ENCODE peak calls at places on chromosome 5, in eight cellular contexts. X is GM12865; G is glutamatergic neuron; J is upper lobe of right lung; S is coronary artery; R is CD4-positive, alpha-beta T cell; Q is AG04450; K is B cell. A is an unnamed sample.

GRCh38 chr5:88785396-88786216 is 97.4 kb downstream of the MEF2C start:
- DNase-seq in X (peak), G (no peak), J (no peak), S (no peak), R (no peak), Q (peak), K (no peak), A (no peak)

GRCh38 chr5:142326480-142326938 is 1.7 kb upstream of the SPRY4 start:
- DNase-seq in X (no peak), G (no peak), J (no peak), S (no peak), R (no peak), Q (no peak), K (no peak), A (no peak)

GRCh38 chr5:57778528-57779175 is 296.0 kb upstream of the ACTBL2 start:
- DNase-seq in X (no peak), G (no peak), J (no peak), S (no peak), R (no peak), Q (no peak), K (no peak), A (no peak)

GRCh38 chr5:11385251-11385900 is 518.9 kb downstream of the CTNND2 start:
- DNase-seq in X (no peak), G (peak), J (no peak), S (no peak), R (no peak), Q (no peak), K (no peak), A (no peak)

GRCh38 chr5:77170-77501 is 14.8 kb upstream of the PLEKHG4B start:
- DNase-seq in X (no peak), G (peak), J (no peak), S (peak), R (no peak), Q (no peak), K (no peak), A (no peak)

GRCh38 chr5:7850533-7851239 is at the start of gene CFAP90:
- DNase-seq in X (no peak), G (peak), J (peak), S (no peak), R (no peak), Q (no peak), K (peak), A (peak)

GRCh38 chr5:8773091-8773615 is 772.7 kb downstream of the SEMA5A start:
- DNase-seq in X (no peak), G (no peak), J (no peak), S (no peak), R (no peak), Q (no peak), K (no peak), A (no peak)

GRCh38 chr5:38724301-38725030 is 121.3 kb upstream of the OSMR start:
- DNase-seq in X (no peak), G (no peak), J (no peak), S (no peak), R (no peak), Q (no peak), K (no peak), A (no peak)

GRCh38 chr5:8613078-8613685 is 744.2 kb downstream of the MTRR start:
- DNase-seq in X (no peak), G (no peak), J (no peak), S (no peak), R (no peak), Q (no peak), K (no peak), A (no peak)

GRCh38 chr5:39299962-39300361 is 64.3 kb downstream of the C9 start:
- DNase-seq in X (no peak), G (no peak), J (no peak), S (no peak), R (no peak), Q (no peak), K (no peak), A (no peak)

GRCh38 chr5:105882956-105883481 is 1787.7 kb downstream of the EFNA5 start:
- DNase-seq in X (no peak), G (no peak), J (no peak), S (no peak), R (no peak), Q (no peak), K (no peak), A (no peak)

GRCh38 chr5:116733995-116734716 is 159.5 kb upstream of the SEMA6A start:
- DNase-seq in X (no peak), G (no peak), J (no peak), S (no peak), R (no peak), Q (no peak), K (no peak), A (no peak)

GRCh38 chr5:82597437-82597836 is 319.3 kb upstream of the RPS23 start:
- DNase-seq in X (no peak), G (no peak), J (no peak), S (no peak), R (no peak), Q (no peak), K (no peak), A (no peak)

GRCh38 chr5:80720181-80720580 is 65.4 kb upstream of the DHFR start:
- DNase-seq in X (no peak), G (no peak), J (no peak), S (no peak), R (no peak), Q (no peak), K (no peak), A (no peak)

GRCh38 chr5:172714491-172715420 is 56.2 kb downstream of the DUSP1 start:
- DNase-seq in X (peak), G (peak), J (peak), S (peak), R (peak), Q (no peak), K (peak), A (no peak)

GRCh38 chr5:123718238-123718637 is 206.3 kb downstream of the CSNK1G3 start:
- DNase-seq in X (no peak), G (no peak), J (no peak), S (no peak), R (no peak), Q (no peak), K (no peak), A (no peak)

GRCh38 chr5:16812911-16813310 is 123.2 kb downstream of the MYO10 start:
- DNase-seq in X (no peak), G (no peak), J (no peak), S (no peak), R (no peak), Q (no peak), K (no peak), A (no peak)
- TF ChIP-seq CTCF in X (no peak), G (no peak), J (no peak), S (no peak), R (no peak), Q (no peak), K (no peak), A (no peak)

GRCh38 chr5:45225571-45226031 is 416.9 kb downstream of the MRPS30 start:
- DNase-seq in X (no peak), G (no peak), J (no peak), S (no peak), R (no peak), Q (no peak), K (no peak), A (no peak)
- TF ChIP-seq CTCF in X (no peak), G (peak), J (no peak), S (no peak), R (no peak), Q (no peak), K (no peak), A (no peak)

GRCh38 chr5:115166744-115167393 is 2.8 kb downstream of the TRIM36 start:
- DNase-seq in X (no peak), G (no peak), J (no peak), S (no peak), R (no peak), Q (no peak), K (no peak), A (no peak)

GRCh38 chr5:115170924-115171510 is 1.3 kb upstream of the TRIM36 start:
- DNase-seq in X (no peak), G (no peak), J (no peak), S (no peak), R (no peak), Q (no peak), K (no peak), A (no peak)

GRCh38 chr5:115170128-115170923 is 618 bp upstream of the TRIM36 start:
- DNase-seq in X (peak), G (peak), J (no peak), S (no peak), R (no peak), Q (no peak), K (no peak), A (no peak)

GRCh38 chr5:115168829-115169391 is 798 bp downstream of the TRIM36 start:
- DNase-seq in X (peak), G (peak), J (peak), S (no peak), R (no peak), Q (no peak), K (no peak), A (no peak)

DNA sequence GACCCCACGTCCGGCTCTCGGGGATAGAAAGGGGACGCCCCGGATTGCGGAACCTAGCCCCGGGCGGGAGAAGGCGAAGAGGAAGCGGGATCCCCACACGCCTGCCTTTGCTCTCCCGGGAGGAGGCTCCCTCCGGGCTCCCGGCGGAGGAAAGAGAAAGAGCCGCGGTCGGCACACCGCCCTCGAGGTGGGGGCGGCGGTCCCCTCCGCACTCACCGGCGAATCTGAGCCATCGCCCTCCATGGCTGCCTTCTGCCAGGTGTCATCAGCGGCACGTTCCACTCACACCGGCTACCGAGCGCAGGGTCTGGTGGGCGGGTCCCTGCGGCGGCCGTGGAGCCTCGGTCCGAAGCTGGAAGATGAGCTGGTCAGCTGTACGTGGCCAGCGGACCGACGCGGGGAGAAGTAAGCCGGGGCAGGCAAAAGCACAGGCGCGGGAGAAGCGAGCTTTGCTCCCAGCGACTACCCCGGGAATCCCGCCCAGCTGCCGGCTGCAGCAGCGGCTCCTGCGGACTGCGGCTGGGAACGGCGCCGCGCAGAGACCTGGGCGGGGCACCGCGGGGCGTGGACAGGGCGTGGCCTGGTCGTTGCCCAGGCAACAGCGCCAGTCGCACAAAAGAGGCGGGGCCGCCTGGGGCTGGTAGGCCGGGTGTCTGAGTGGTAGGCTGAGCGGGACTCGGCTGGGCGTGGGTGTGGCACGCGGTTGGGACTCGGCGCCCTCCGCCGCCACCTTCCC is at the start of gene TRIM36:
- DNase-seq in X (peak), G (peak), J (peak), S (peak), R (peak), Q (peak), K (peak), A (peak)
- TF ChIP-seq CTCF in X (peak), G (no peak), J (peak), S (no peak), R (no peak), Q (peak), K (no peak), A (no peak)

GRCh38 chr5:177592010-177592834 is at the start of gene TMED9:
- DNase-seq in X (peak), G (peak), J (peak), S (peak), R (peak), Q (peak), K (peak), A (peak)
- TF ChIP-seq CTCF in X (no peak), G (no peak), J (peak), S (no peak), R (no peak), Q (no peak), K (no peak), A (no peak)

GRCh38 chr5:109516385-109516784 is 106.6 kb upstream of the PJA2 start:
- DNase-seq in X (no peak), G (no peak), J (no peak), S (no peak), R (no peak), Q (no peak), K (no peak), A (no peak)
- TF ChIP-seq CTCF in X (no peak), G (no peak), J (no peak), S (no peak), R (no peak), Q (no peak), K (no peak), A (no peak)

DNA sequence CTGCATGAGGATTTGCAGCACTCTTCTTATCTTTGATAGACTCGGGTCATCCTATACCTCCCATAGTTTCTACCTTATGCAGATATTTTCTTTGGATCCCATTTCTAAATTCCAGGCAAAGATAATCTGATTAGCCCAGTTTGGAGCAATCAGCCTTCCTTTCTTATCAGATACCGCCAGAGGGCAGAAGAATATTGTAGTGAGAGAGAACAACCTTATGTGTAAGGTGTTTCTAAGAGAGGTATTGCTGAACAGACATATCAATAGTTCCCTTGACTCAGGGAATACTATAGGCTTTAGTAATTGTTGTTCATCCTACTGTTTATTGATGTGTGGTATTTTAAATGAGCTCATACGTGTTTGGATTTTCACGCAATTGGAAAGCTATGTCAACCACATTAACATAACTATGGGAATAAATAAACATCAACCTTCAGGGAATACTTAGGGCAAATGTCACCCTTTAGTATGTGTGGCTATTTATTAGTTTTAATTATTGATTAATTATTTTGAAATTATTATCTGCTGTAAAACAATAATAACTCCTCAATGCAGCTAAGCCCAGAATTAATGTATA is 1435.2 kb upstream of the CDH9 start:
- DNase-seq in X (no peak), G (no peak), J (no peak), S (no peak), R (no peak), Q (no peak), K (no peak), A (no peak)
- TF ChIP-seq CTCF in X (no peak), G (no peak), J (peak), S (no peak), R (no peak), Q (no peak), K (no peak), A (peak)

DNA sequence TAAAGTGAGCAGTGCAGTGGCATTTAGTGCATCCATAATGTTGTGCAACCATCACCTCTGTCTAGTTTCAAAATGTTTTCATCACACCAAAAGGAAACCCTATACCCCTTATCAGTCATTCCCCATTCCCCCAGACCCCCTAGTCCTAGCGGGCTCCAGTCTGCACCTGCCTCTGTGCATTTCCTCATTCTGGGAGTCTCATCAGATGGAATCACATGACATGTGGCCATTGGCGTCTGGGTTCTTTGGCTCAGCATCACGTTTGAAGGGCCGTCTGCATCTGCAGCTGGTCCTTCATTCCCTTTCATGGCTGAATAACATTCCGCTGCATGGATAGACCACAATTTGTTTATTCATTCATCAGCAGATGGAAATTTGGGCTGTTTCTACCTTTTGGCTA is 55.8 kb downstream of the NSG2 start:
- DNase-seq in X (no peak), G (no peak), J (no peak), S (no peak), R (no peak), Q (no peak), K (no peak), A (no peak)
- TF ChIP-seq CTCF in X (no peak), G (no peak), J (no peak), S (no peak), R (no peak), Q (no peak), K (no peak), A (no peak)

GRCh38 chr5:98749046-98749445 is 24.4 kb upstream of the RGMB start:
- DNase-seq in X (no peak), G (no peak), J (no peak), S (no peak), R (no peak), Q (no peak), K (no peak), A (no peak)

GRCh38 chr5:98753507-98753906 is 20.0 kb upstream of the RGMB start:
- DNase-seq in X (no peak), G (no peak), J (no peak), S (no peak), R (no peak), Q (no peak), K (no peak), A (no peak)

GRCh38 chr5:98755406-98755805 is 18.1 kb upstream of the RGMB start:
- DNase-seq in X (no peak), G (no peak), J (no peak), S (no peak), R (no peak), Q (no peak), K (no peak), A (no peak)

GRCh38 chr5:98750693-98751092 is 22.8 kb upstream of the RGMB start:
- DNase-seq in X (peak), G (no peak), J (no peak), S (no peak), R (no peak), Q (no peak), K (no peak), A (no peak)
- TF ChIP-seq CTCF in X (peak), G (peak), J (peak), S (no peak), R (peak), Q (peak), K (peak), A (peak)

DNA sequence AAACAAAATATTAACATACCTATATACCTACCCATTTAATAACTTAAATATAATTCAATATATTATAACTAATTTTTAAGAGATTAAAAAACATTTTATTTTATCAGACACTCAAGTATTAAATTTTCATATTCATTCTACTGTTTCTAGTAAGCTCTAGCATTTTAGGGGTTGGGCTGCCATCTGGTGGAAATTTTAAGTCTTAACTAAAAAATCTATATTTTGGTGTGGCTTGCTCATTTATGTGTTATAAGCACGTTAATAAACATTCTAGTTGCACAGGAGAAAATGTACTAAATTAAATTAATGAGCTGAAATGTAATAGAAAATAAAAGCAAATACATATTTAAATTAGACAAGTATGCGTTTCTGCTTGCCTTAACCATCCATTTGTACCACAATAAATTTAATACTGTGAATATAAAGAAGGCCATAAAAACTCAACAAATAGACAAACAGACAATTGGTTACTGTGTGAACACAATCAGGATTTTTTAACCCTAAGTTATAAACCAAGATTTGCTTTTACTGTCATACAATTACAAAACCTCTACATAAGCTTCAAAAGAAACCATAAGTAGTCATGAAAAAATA is 1728.3 kb upstream of the CDH9 start:
- DNase-seq in X (peak), G (no peak), J (no peak), S (no peak), R (no peak), Q (no peak), K (no peak), A (peak)
- TF ChIP-seq CTCF in X (no peak), G (peak), J (peak), S (peak), R (no peak), Q (peak), K (no peak), A (peak)